ENCODE peak calls at places on chromosomes 7 and 10, in eight cellular contexts. One of them, this sample, is unnamed.

GRCh38 chr10:35409094-35409582 is 72.8 kb downstream of the CCNY start:
- DNase-seq in MV-4-11: peak
- DNase-seq in T1000: peak
- DNase-seq in stimulated activated CD4-positive, alpha-beta T cell treated with anti-CD3 and anti-CD28 coated beads, Interleukin-2, amount 100 ng/mL, for 48 hours: no peak
- DNase-seq in NCI-H345: no peak
- DNase-seq in left colon: peak
- DNase-seq in MCF 10A: peak
- DNase-seq in K562: no peak
- DNase-seq in this sample: no peak

GRCh38 chr10:78980815-78981214 is 88.0 kb upstream of the ZMIZ1 start:
- DNase-seq in MV-4-11: no peak
- DNase-seq in T1000: no peak
- DNase-seq in stimulated activated CD4-positive, alpha-beta T cell treated with anti-CD3 and anti-CD28 coated beads, Interleukin-2, amount 100 ng/mL, for 48 hours: no peak
- DNase-seq in NCI-H345: no peak
- DNase-seq in left colon: no peak
- DNase-seq in MCF 10A: peak
- DNase-seq in K562: no peak
- DNase-seq in this sample: no peak

GRCh38 chr7:44395067-44395466 is 69.7 kb upstream of the CAMK2B start:
- DNase-seq in MV-4-11: no peak
- DNase-seq in T1000: no peak
- DNase-seq in stimulated activated CD4-positive, alpha-beta T cell treated with anti-CD3 and anti-CD28 coated beads, Interleukin-2, amount 100 ng/mL, for 48 hours: no peak
- DNase-seq in NCI-H345: peak
- DNase-seq in left colon: peak
- DNase-seq in MCF 10A: no peak
- DNase-seq in K562: no peak
- DNase-seq in this sample: peak

GRCh38 chr7:91569702-91570457 is 305.6 kb downstream of the FZD1 start:
- DNase-seq in MV-4-11: no peak
- DNase-seq in T1000: no peak
- DNase-seq in stimulated activated CD4-positive, alpha-beta T cell treated with anti-CD3 and anti-CD28 coated beads, Interleukin-2, amount 100 ng/mL, for 48 hours: no peak
- DNase-seq in NCI-H345: peak
- DNase-seq in left colon: no peak
- DNase-seq in MCF 10A: no peak
- DNase-seq in K562: no peak
- DNase-seq in this sample: peak

GRCh38 chr10:53403688-53404087 is 631.1 kb upstream of the MBL2 start:
- DNase-seq in MV-4-11: no peak
- DNase-seq in T1000: no peak
- DNase-seq in stimulated activated CD4-positive, alpha-beta T cell treated with anti-CD3 and anti-CD28 coated beads, Interleukin-2, amount 100 ng/mL, for 48 hours: no peak
- DNase-seq in NCI-H345: peak
- DNase-seq in left colon: no peak
- DNase-seq in MCF 10A: peak
- DNase-seq in K562: no peak
- DNase-seq in this sample: no peak

GRCh38 chr10:100141446-100142087 is 44.3 kb downstream of the ERLIN1 start:
- DNase-seq in MV-4-11: no peak
- DNase-seq in T1000: no peak
- DNase-seq in stimulated activated CD4-positive, alpha-beta T cell treated with anti-CD3 and anti-CD28 coated beads, Interleukin-2, amount 100 ng/mL, for 48 hours: no peak
- DNase-seq in NCI-H345: no peak
- DNase-seq in left colon: no peak
- DNase-seq in MCF 10A: no peak
- DNase-seq in K562: no peak
- DNase-seq in this sample: no peak

GRCh38 chr7:84149573-84149972 is 45.0 kb downstream of the SEMA3A start:
- DNase-seq in MV-4-11: no peak
- DNase-seq in T1000: no peak
- DNase-seq in stimulated activated CD4-positive, alpha-beta T cell treated with anti-CD3 and anti-CD28 coated beads, Interleukin-2, amount 100 ng/mL, for 48 hours: no peak
- DNase-seq in NCI-H345: no peak
- DNase-seq in left colon: no peak
- DNase-seq in MCF 10A: no peak
- DNase-seq in K562: no peak
- DNase-seq in this sample: no peak

GRCh38 chr7:28733035-28733434 is 225.1 kb downstream of the TRIL start:
- DNase-seq in MV-4-11: no peak
- DNase-seq in T1000: no peak
- DNase-seq in stimulated activated CD4-positive, alpha-beta T cell treated with anti-CD3 and anti-CD28 coated beads, Interleukin-2, amount 100 ng/mL, for 48 hours: no peak
- DNase-seq in NCI-H345: no peak
- DNase-seq in left colon: no peak
- DNase-seq in MCF 10A: no peak
- DNase-seq in K562: no peak
- DNase-seq in this sample: no peak

GRCh38 chr7:121140790-121141189 is 152.3 kb downstream of the CPED1 start:
- DNase-seq in MV-4-11: no peak
- DNase-seq in T1000: no peak
- DNase-seq in stimulated activated CD4-positive, alpha-beta T cell treated with anti-CD3 and anti-CD28 coated beads, Interleukin-2, amount 100 ng/mL, for 48 hours: no peak
- DNase-seq in NCI-H345: no peak
- DNase-seq in left colon: no peak
- DNase-seq in MCF 10A: no peak
- DNase-seq in K562: no peak
- DNase-seq in this sample: no peak

GRCh38 chr7:100167912-100168323 is 499 bp downstream of the GAL3ST4 start:
- DNase-seq in MV-4-11: no peak
- DNase-seq in T1000: no peak
- DNase-seq in stimulated activated CD4-positive, alpha-beta T cell treated with anti-CD3 and anti-CD28 coated beads, Interleukin-2, amount 100 ng/mL, for 48 hours: no peak
- DNase-seq in NCI-H345: no peak
- DNase-seq in left colon: no peak
- DNase-seq in MCF 10A: no peak
- DNase-seq in K562: peak
- DNase-seq in this sample: no peak

GRCh38 chr7:2640858-2641257 is 9.1 kb downstream of the TTYH3 start:
- DNase-seq in MV-4-11: no peak
- DNase-seq in T1000: no peak
- DNase-seq in stimulated activated CD4-positive, alpha-beta T cell treated with anti-CD3 and anti-CD28 coated beads, Interleukin-2, amount 100 ng/mL, for 48 hours: no peak
- DNase-seq in NCI-H345: no peak
- DNase-seq in left colon: no peak
- DNase-seq in MCF 10A: no peak
- DNase-seq in K562: no peak
- DNase-seq in this sample: no peak

GRCh38 chr7:84939442-84939841 is 247.4 kb downstream of the SEMA3D start:
- DNase-seq in MV-4-11: no peak
- DNase-seq in T1000: no peak
- DNase-seq in stimulated activated CD4-positive, alpha-beta T cell treated with anti-CD3 and anti-CD28 coated beads, Interleukin-2, amount 100 ng/mL, for 48 hours: no peak
- DNase-seq in NCI-H345: no peak
- DNase-seq in left colon: no peak
- DNase-seq in MCF 10A: no peak
- DNase-seq in K562: no peak
- DNase-seq in this sample: no peak

GRCh38 chr7:105046414-105046813 is 32.4 kb downstream of the KMT2E start:
- DNase-seq in MV-4-11: no peak
- DNase-seq in T1000: no peak
- DNase-seq in stimulated activated CD4-positive, alpha-beta T cell treated with anti-CD3 and anti-CD28 coated beads, Interleukin-2, amount 100 ng/mL, for 48 hours: no peak
- DNase-seq in NCI-H345: no peak
- DNase-seq in left colon: no peak
- DNase-seq in MCF 10A: no peak
- DNase-seq in K562: no peak
- DNase-seq in this sample: no peak

GRCh38 chr7:924541-925231 is 29.8 kb downstream of the ADAP1 start:
- DNase-seq in MV-4-11: peak
- DNase-seq in T1000: no peak
- DNase-seq in stimulated activated CD4-positive, alpha-beta T cell treated with anti-CD3 and anti-CD28 coated beads, Interleukin-2, amount 100 ng/mL, for 48 hours: peak
- DNase-seq in NCI-H345: no peak
- DNase-seq in left colon: peak
- DNase-seq in MCF 10A: no peak
- DNase-seq in K562: no peak
- DNase-seq in this sample: no peak

GRCh38 chr10:103241262-103242011 is 4.2 kb upstream of the RPEL1 start:
- DNase-seq in MV-4-11: peak
- DNase-seq in T1000: no peak
- DNase-seq in stimulated activated CD4-positive, alpha-beta T cell treated with anti-CD3 and anti-CD28 coated beads, Interleukin-2, amount 100 ng/mL, for 48 hours: no peak
- DNase-seq in NCI-H345: peak
- DNase-seq in left colon: peak
- DNase-seq in MCF 10A: peak
- DNase-seq in K562: no peak
- DNase-seq in this sample: peak

GRCh38 chr10:101131962-101132635 is 999 bp downstream of the TLX1 start:
- DNase-seq in MV-4-11: no peak
- DNase-seq in T1000: no peak
- DNase-seq in stimulated activated CD4-positive, alpha-beta T cell treated with anti-CD3 and anti-CD28 coated beads, Interleukin-2, amount 100 ng/mL, for 48 hours: no peak
- DNase-seq in NCI-H345: no peak
- DNase-seq in left colon: no peak
- DNase-seq in MCF 10A: no peak
- DNase-seq in K562: no peak
- DNase-seq in this sample: no peak

GRCh38 chr10:30759423-30759822 is 129.9 kb upstream of the LYZL2 start:
- DNase-seq in MV-4-11: no peak
- DNase-seq in T1000: no peak
- DNase-seq in stimulated activated CD4-positive, alpha-beta T cell treated with anti-CD3 and anti-CD28 coated beads, Interleukin-2, amount 100 ng/mL, for 48 hours: no peak
- DNase-seq in NCI-H345: no peak
- DNase-seq in left colon: no peak
- DNase-seq in MCF 10A: no peak
- DNase-seq in K562: no peak
- DNase-seq in this sample: no peak

GRCh38 chr10:101014230-101014884 is 14.7 kb downstream of the LZTS2 start:
- DNase-seq in MV-4-11: peak
- DNase-seq in T1000: peak
- DNase-seq in stimulated activated CD4-positive, alpha-beta T cell treated with anti-CD3 and anti-CD28 coated beads, Interleukin-2, amount 100 ng/mL, for 48 hours: peak
- DNase-seq in NCI-H345: peak
- DNase-seq in left colon: peak
- DNase-seq in MCF 10A: peak
- DNase-seq in K562: peak
- DNase-seq in this sample: no peak

GRCh38 chr7:133109816-133110215 is 27.9 kb upstream of the CHCHD3 start:
- DNase-seq in MV-4-11: no peak
- DNase-seq in T1000: no peak
- DNase-seq in stimulated activated CD4-positive, alpha-beta T cell treated with anti-CD3 and anti-CD28 coated beads, Interleukin-2, amount 100 ng/mL, for 48 hours: no peak
- DNase-seq in NCI-H345: no peak
- DNase-seq in left colon: no peak
- DNase-seq in MCF 10A: peak
- DNase-seq in K562: no peak
- DNase-seq in this sample: no peak

GRCh38 chr7:50783801-50784507 is 1.3 kb upstream of the GRB10 start:
- DNase-seq in MV-4-11: no peak
- DNase-seq in T1000: no peak
- DNase-seq in stimulated activated CD4-positive, alpha-beta T cell treated with anti-CD3 and anti-CD28 coated beads, Interleukin-2, amount 100 ng/mL, for 48 hours: no peak
- DNase-seq in NCI-H345: no peak
- DNase-seq in left colon: no peak
- DNase-seq in MCF 10A: no peak
- DNase-seq in K562: no peak
- DNase-seq in this sample: no peak

GRCh38 chr10:111435871-111436270 is 359.0 kb downstream of the ADRA2A start:
- DNase-seq in MV-4-11: no peak
- DNase-seq in T1000: no peak
- DNase-seq in stimulated activated CD4-positive, alpha-beta T cell treated with anti-CD3 and anti-CD28 coated beads, Interleukin-2, amount 100 ng/mL, for 48 hours: no peak
- DNase-seq in NCI-H345: no peak
- DNase-seq in left colon: no peak
- DNase-seq in MCF 10A: no peak
- DNase-seq in K562: no peak
- DNase-seq in this sample: no peak

GRCh38 chr10:48466611-48467240 is 138.1 kb downstream of the ARHGAP22 start:
- DNase-seq in MV-4-11: no peak
- DNase-seq in T1000: no peak
- DNase-seq in stimulated activated CD4-positive, alpha-beta T cell treated with anti-CD3 and anti-CD28 coated beads, Interleukin-2, amount 100 ng/mL, for 48 hours: no peak
- DNase-seq in NCI-H345: no peak
- DNase-seq in left colon: no peak
- DNase-seq in MCF 10A: no peak
- DNase-seq in K562: no peak
- DNase-seq in this sample: no peak

GRCh38 chr7:157875230-157876179 is 538.7 kb downstream of the DNAJB6 start:
- DNase-seq in MV-4-11: peak
- DNase-seq in T1000: no peak
- DNase-seq in stimulated activated CD4-positive, alpha-beta T cell treated with anti-CD3 and anti-CD28 coated beads, Interleukin-2, amount 100 ng/mL, for 48 hours: peak
- DNase-seq in NCI-H345: no peak
- DNase-seq in left colon: peak
- DNase-seq in MCF 10A: no peak
- DNase-seq in K562: peak
- DNase-seq in this sample: no peak

GRCh38 chr7:122056977-122057376 is 87.1 kb downstream of the AASS start:
- DNase-seq in MV-4-11: no peak
- DNase-seq in T1000: no peak
- DNase-seq in stimulated activated CD4-positive, alpha-beta T cell treated with anti-CD3 and anti-CD28 coated beads, Interleukin-2, amount 100 ng/mL, for 48 hours: no peak
- DNase-seq in NCI-H345: no peak
- DNase-seq in left colon: no peak
- DNase-seq in MCF 10A: no peak
- DNase-seq in K562: no peak
- DNase-seq in this sample: no peak

GRCh38 chr7:47576031-47576908 is 5.6 kb downstream of the TNS3 start:
- DNase-seq in MV-4-11: peak
- DNase-seq in T1000: no peak
- DNase-seq in stimulated activated CD4-positive, alpha-beta T cell treated with anti-CD3 and anti-CD28 coated beads, Interleukin-2, amount 100 ng/mL, for 48 hours: no peak
- DNase-seq in NCI-H345: no peak
- DNase-seq in left colon: peak
- DNase-seq in MCF 10A: no peak
- DNase-seq in K562: no peak
- DNase-seq in this sample: peak

GRCh38 chr10:57741751-57742150 is 525.9 kb downstream of the IPMK start:
- DNase-seq in MV-4-11: no peak
- DNase-seq in T1000: no peak
- DNase-seq in stimulated activated CD4-positive, alpha-beta T cell treated with anti-CD3 and anti-CD28 coated beads, Interleukin-2, amount 100 ng/mL, for 48 hours: no peak
- DNase-seq in NCI-H345: no peak
- DNase-seq in left colon: no peak
- DNase-seq in MCF 10A: no peak
- DNase-seq in K562: no peak
- DNase-seq in this sample: no peak

GRCh38 chr10:22607261-22607660 is 107.1 kb downstream of the PIP4K2A start:
- DNase-seq in MV-4-11: peak
- DNase-seq in T1000: no peak
- DNase-seq in stimulated activated CD4-positive, alpha-beta T cell treated with anti-CD3 and anti-CD28 coated beads, Interleukin-2, amount 100 ng/mL, for 48 hours: no peak
- DNase-seq in NCI-H345: no peak
- DNase-seq in left colon: no peak
- DNase-seq in MCF 10A: no peak
- DNase-seq in K562: no peak
- DNase-seq in this sample: no peak

GRCh38 chr7:46610746-46611145 is 689.7 kb upstream of the IGFBP3 start:
- DNase-seq in MV-4-11: no peak
- DNase-seq in T1000: no peak
- DNase-seq in stimulated activated CD4-positive, alpha-beta T cell treated with anti-CD3 and anti-CD28 coated beads, Interleukin-2, amount 100 ng/mL, for 48 hours: no peak
- DNase-seq in NCI-H345: no peak
- DNase-seq in left colon: no peak
- DNase-seq in MCF 10A: no peak
- DNase-seq in K562: no peak
- DNase-seq in this sample: no peak

GRCh38 chr7:146126767-146127509 is 10.3 kb downstream of the CNTNAP2 start:
- DNase-seq in MV-4-11: no peak
- DNase-seq in T1000: no peak
- DNase-seq in stimulated activated CD4-positive, alpha-beta T cell treated with anti-CD3 and anti-CD28 coated beads, Interleukin-2, amount 100 ng/mL, for 48 hours: no peak
- DNase-seq in NCI-H345: no peak
- DNase-seq in left colon: no peak
- DNase-seq in MCF 10A: no peak
- DNase-seq in K562: no peak
- DNase-seq in this sample: no peak

GRCh38 chr7:118195837-118196474 is 12.0 kb downstream of the LSM8 start:
- DNase-seq in MV-4-11: peak
- DNase-seq in T1000: no peak
- DNase-seq in stimulated activated CD4-positive, alpha-beta T cell treated with anti-CD3 and anti-CD28 coated beads, Interleukin-2, amount 100 ng/mL, for 48 hours: peak
- DNase-seq in NCI-H345: peak
- DNase-seq in left colon: no peak
- DNase-seq in MCF 10A: peak
- DNase-seq in K562: peak
- DNase-seq in this sample: peak

GRCh38 chr7:89780291-89780690 is 374.0 kb upstream of the STEAP1 start:
- DNase-seq in MV-4-11: no peak
- DNase-seq in T1000: no peak
- DNase-seq in stimulated activated CD4-positive, alpha-beta T cell treated with anti-CD3 and anti-CD28 coated beads, Interleukin-2, amount 100 ng/mL, for 48 hours: no peak
- DNase-seq in NCI-H345: no peak
- DNase-seq in left colon: no peak
- DNase-seq in MCF 10A: no peak
- DNase-seq in K562: no peak
- DNase-seq in this sample: no peak

This sample was measured in DMS153.